ENCODE peak calls at places on chromosomes 13 and 19, in four cellular contexts. P is IMR-90, F is neuronal stem cell, B is mesenchymal stem cell. X is an unnamed sample.

GRCh38 chr19:36605101-36605838 is at the start of gene ZNF382:
- DNase-seq in P (peak; percentile 41), B (peak; percentile 73), F (peak; percentile 60), X (peak; percentile 16)

GRCh38 chr19:19176950-19177349 is 6.9 kb upstream of the MEF2B start:
- DNase-seq in F (no peak), B (no peak), P (no peak), X (no peak)

GRCh38 chr13:94352057-94352456 is 127.4 kb downstream of the DCT start:
- DNase-seq in B (peak; percentile 70), P (peak; percentile 31), F (no peak), X (no peak)

GRCh38 chr13:93304868-93305613 is 78.4 kb downstream of the GPC6 start:
- DNase-seq in B (no peak), P (no peak), F (no peak), X (no peak)

GRCh38 chr19:41821003-41821735 is 23.3 kb downstream of the LYPD4 start:
- DNase-seq in B (no peak), P (peak; percentile 15), F (peak; percentile 41), X (peak; percentile 48)

GRCh38 chr13:26325876-26326275 is 71.9 kb downstream of the CDK8 start:
- DNase-seq in B (peak; percentile 54), F (no peak), P (peak; percentile 4), X (no peak)

GRCh38 chr19:31285744-31286143 is 63.5 kb downstream of the TSHZ3 start:
- DNase-seq in P (peak; percentile 64), F (no peak), B (peak; percentile 66), X (no peak)

GRCh38 chr19:41746593-41747227 is 8.6 kb upstream of the CEACAM6 start:
- DNase-seq in B (no peak), P (peak; percentile 39), F (peak; percentile 3), X (peak; percentile 54)

GRCh38 chr19:38013913-38014575 is 107.0 kb downstream of the SIPA1L3 start:
- DNase-seq in F (no peak), P (no peak), B (no peak), X (peak; percentile 49)

GRCh38 chr13:114164681-114165429 is 14.2 kb upstream of the CFAP97D2 start:
- DNase-seq in B (no peak), P (no peak), F (no peak), X (no peak)

GRCh38 chr19:19274716-19275115 is 1.6 kb upstream of the TM6SF2 start:
- DNase-seq in P (no peak), F (no peak), B (no peak), X (no peak)

GRCh38 chr13:25114220-25114619 is 18.3 kb downstream of the PABPC3 start:
- DNase-seq in P (peak; percentile 69), B (peak; percentile 64), F (peak; percentile 66), X (peak; percentile 89)

GRCh38 chr13:26618726-26619125 is 61.2 kb downstream of the WASF3 start:
- DNase-seq in B (no peak), P (no peak), F (no peak), X (no peak)

GRCh38 chr13:62014299-62014698 is 598.6 kb upstream of the PCDH20 start:
- DNase-seq in B (peak; percentile 23), F (no peak), P (peak; percentile 1), X (peak; percentile 54)

GRCh38 chr19:29645491-29645867 is 19.8 kb upstream of the PLEKHF1 start:
- DNase-seq in F (no peak), P (no peak), B (no peak), X (no peak)
- H3K9ac ChIP-seq in F (no peak overlapping the region), P (no peak overlapping the region), B (peak overlapping the region; percentile 7), X (no peak overlapping the region)

GRCh38 chr13:27942972-27943371 is 23.2 kb downstream of the PDX1 start:
- DNase-seq in B (no peak), F (no peak), P (no peak), X (no peak)

GRCh38 chr13:27943951-27944350 is 24.2 kb downstream of the PDX1 start:
- DNase-seq in F (no peak), P (no peak), B (no peak), X (no peak)
- H2AK5ac ChIP-seq in F (no peak overlapping the region), P (no peak overlapping the region), B (no peak overlapping the region), X (no peak overlapping the region)

DNA sequence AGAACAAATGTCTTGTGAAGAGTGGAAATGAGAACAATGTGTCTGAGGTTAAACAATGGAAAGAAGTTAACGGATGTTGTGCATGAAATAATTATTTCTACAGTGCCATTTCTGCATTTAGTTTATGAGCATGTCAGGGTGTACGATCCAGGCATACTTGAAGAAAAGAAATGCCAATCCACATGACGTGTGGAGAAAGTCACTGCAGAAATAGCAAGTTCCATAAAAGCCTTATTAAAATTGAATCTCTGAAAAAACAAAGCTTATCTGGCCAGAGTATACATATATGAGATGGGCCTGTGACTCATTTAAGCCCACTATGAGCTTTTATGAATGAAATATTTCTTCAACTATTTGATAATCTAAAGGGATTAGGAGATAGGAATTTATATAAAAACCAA is 426.1 kb downstream of the EFNB2 start:
- DNase-seq in P (peak; percentile 47), B (no peak), F (no peak), X (no peak)
- H3K9ac ChIP-seq in P (no peak overlapping the region), B (no peak overlapping the region), F (no peak overlapping the region), X (no peak overlapping the region)

GRCh38 chr19:58183822-58184215 is 958 bp downstream of the ZNF274 start:
- DNase-seq in P (no peak), F (no peak), B (no peak), X (no peak)
- H2AK5ac ChIP-seq in P (peak overlapping the region; percentile 88), F (peak overlapping the region; percentile 93), B (peak overlapping the region; percentile 47), X (no peak overlapping the region)

DNA sequence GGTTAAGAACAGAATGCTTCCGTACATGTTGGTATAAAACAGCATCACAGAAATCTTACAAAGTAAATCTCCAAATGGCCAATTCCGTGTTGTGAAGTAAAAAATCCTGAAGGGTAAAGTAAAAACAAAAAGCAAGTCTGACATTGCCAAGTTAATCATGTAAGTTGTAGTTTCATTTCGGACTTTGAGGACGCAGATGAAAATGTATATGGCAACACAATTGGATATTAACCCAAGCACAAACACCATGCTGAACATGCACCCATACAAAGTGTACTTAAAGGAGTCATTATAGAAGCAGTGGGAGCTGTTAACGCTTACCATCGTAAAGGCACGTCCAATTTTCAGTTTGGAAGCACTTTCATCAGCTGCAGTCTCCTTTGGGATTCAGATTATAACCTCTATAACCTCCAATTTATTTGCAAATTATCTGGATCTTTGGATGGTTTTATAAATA is 785 bp downstream of the LPAR6 start:
- DNase-seq in B (peak; percentile 44), F (no peak), P (peak; percentile 31), X (no peak)
- H3K9ac ChIP-seq in B (peak overlapping the region; percentile 96), F (no peak overlapping the region), P (peak overlapping the region; percentile 76), X (no peak overlapping the region)

GRCh38 chr19:33799507-33799906 is 2.8 kb downstream of the KCTD15 start:
- DNase-seq in P (no peak), F (no peak), B (no peak), X (no peak)
- H2AK5ac ChIP-seq in P (no peak overlapping the region), F (no peak overlapping the region), B (no peak overlapping the region), X (no peak overlapping the region)

GRCh38 chr19:46603752-46604241 is 2.7 kb downstream of the CALM3 start:
- DNase-seq in F (no peak), B (no peak), P (no peak), X (no peak)
- H3K9ac ChIP-seq in F (no peak overlapping the region), B (peak overlapping the region; percentile 100), P (no peak overlapping the region), X (no peak overlapping the region)

GRCh38 chr19:49554701-49555181 is 25.6 kb downstream of the NOSIP start:
- DNase-seq in B (no peak), F (no peak), P (no peak), X (no peak)

GRCh38 chr19:49549045-49549444 is 21.2 kb downstream of the RCN3 start:
- DNase-seq in F (no peak), P (no peak), B (no peak), X (no peak)

GRCh38 chr19:49553451-49554271 is 25.9 kb downstream of the RCN3 start:
- DNase-seq in B (peak; percentile 67), F (no peak), P (peak; percentile 69), X (peak; percentile 22)

GRCh38 chr19:49552749-49553148 is 24.9 kb downstream of the RCN3 start:
- DNase-seq in P (no peak), F (no peak), B (no peak), X (no peak)

GRCh38 chr19:49551531-49551930 is 23.7 kb downstream of the RCN3 start:
- DNase-seq in P (no peak), B (no peak), F (no peak), X (no peak)
- H2AK5ac ChIP-seq in P (no peak overlapping the region), B (no peak overlapping the region), F (no peak overlapping the region), X (no peak overlapping the region)

X was measured in trophoblast cell.